ENCODE peak calls at places on chromosomes 3 and 15, in four cellular contexts. One of them, this sample, is unnamed.

GRCh38 chr3:38125305-38126120 is 11.4 kb downstream of the ACAA1 start:
- DNase-seq in GM19239: no peak
- DNase-seq in neural progenitor cell: no peak
- DNase-seq in AG04450: no peak
- DNase-seq in this sample: no peak

GRCh38 chr15:83278191-83278590 is 6.3 kb downstream of the BNC1 start:
- DNase-seq in neural progenitor cell: no peak
- DNase-seq in AG04450: no peak
- DNase-seq in GM19239: no peak
- DNase-seq in this sample: no peak

GRCh38 chr15:41891946-41892345 is 1.9 kb downstream of the SPTBN5 start:
- DNase-seq in neural progenitor cell: no peak
- DNase-seq in AG04450: no peak
- DNase-seq in GM19239: no peak
- DNase-seq in this sample: no peak

GRCh38 chr3:113266738-113267137 is 55.4 kb downstream of the BOC start:
- DNase-seq in AG04450: no peak
- DNase-seq in GM19239: no peak
- DNase-seq in neural progenitor cell: peak
- DNase-seq in this sample: no peak

GRCh38 chr3:47161983-47162694 is 1.8 kb downstream of the SETD2 start:
- DNase-seq in AG04450: no peak
- DNase-seq in GM19239: no peak
- DNase-seq in neural progenitor cell: no peak
- DNase-seq in this sample: no peak

GRCh38 chr3:149085828-149086231 is 503 bp downstream of the HLTF start:
- DNase-seq in GM19239: no peak
- DNase-seq in neural progenitor cell: peak
- DNase-seq in AG04450: no peak
- DNase-seq in this sample: peak

GRCh38 chr3:106794442-106794841 is 582.8 kb upstream of the CCDC54 start:
- DNase-seq in neural progenitor cell: no peak
- DNase-seq in GM19239: no peak
- DNase-seq in AG04450: no peak
- DNase-seq in this sample: no peak

GRCh38 chr3:30114918-30115317 is 491.5 kb upstream of the TGFBR2 start:
- DNase-seq in neural progenitor cell: no peak
- DNase-seq in GM19239: no peak
- DNase-seq in AG04450: no peak
- DNase-seq in this sample: no peak

GRCh38 chr3:14476583-14477265 is 63.4 kb downstream of the GRIP2 start:
- DNase-seq in AG04450: no peak
- DNase-seq in GM19239: no peak
- DNase-seq in neural progenitor cell: no peak
- DNase-seq in this sample: no peak

GRCh38 chr15:66763186-66764066 is 61.4 kb downstream of the SMAD6 start:
- DNase-seq in GM19239: no peak
- DNase-seq in neural progenitor cell: no peak
- DNase-seq in AG04450: no peak
- DNase-seq in this sample: no peak

GRCh38 chr15:90876046-90876445 is 7.7 kb downstream of the FURIN start:
- DNase-seq in neural progenitor cell: no peak
- DNase-seq in GM19239: no peak
- DNase-seq in AG04450: no peak
- DNase-seq in this sample: no peak

GRCh38 chr3:152703245-152703900 is 131.6 kb upstream of the P2RY1 start:
- DNase-seq in neural progenitor cell: no peak
- DNase-seq in GM19239: no peak
- DNase-seq in AG04450: no peak
- DNase-seq in this sample: no peak

GRCh38 chr3:15333099-15333956 is 942 bp upstream of the SH3BP5 start:
- DNase-seq in GM19239: no peak
- DNase-seq in neural progenitor cell: no peak
- DNase-seq in AG04450: no peak
- DNase-seq in this sample: no peak

GRCh38 chr3:178634975-178635374 is 98.7 kb downstream of the KCNMB2 start:
- DNase-seq in GM19239: no peak
- DNase-seq in AG04450: no peak
- DNase-seq in neural progenitor cell: no peak
- DNase-seq in this sample: no peak

GRCh38 chr3:62097121-62097520 is 276.2 kb downstream of the FEZF2 start:
- DNase-seq in neural progenitor cell: no peak
- DNase-seq in AG04450: no peak
- DNase-seq in GM19239: no peak
- DNase-seq in this sample: no peak

GRCh38 chr3:122052968-122053367 is 2.2 kb upstream of the CD86 start:
- DNase-seq in GM19239: no peak
- DNase-seq in AG04450: no peak
- DNase-seq in neural progenitor cell: no peak
- DNase-seq in this sample: peak

GRCh38 chr3:126402178-126402577 is 7.5 kb downstream of the CFAP100 start:
- DNase-seq in GM19239: no peak
- DNase-seq in AG04450: no peak
- DNase-seq in neural progenitor cell: no peak
- DNase-seq in this sample: no peak

GRCh38 chr15:31357148-31357547 is 30.5 kb downstream of the KLF13 start:
- DNase-seq in AG04450: no peak
- DNase-seq in GM19239: no peak
- DNase-seq in neural progenitor cell: no peak
- DNase-seq in this sample: no peak

GRCh38 chr3:196662711-196663571 is 23.4 kb downstream of the NRROS start:
- DNase-seq in GM19239: no peak
- DNase-seq in neural progenitor cell: no peak
- DNase-seq in AG04450: no peak
- DNase-seq in this sample: no peak

This sample was measured in GM13977.